ENCODE peak calls at places on chromosomes 7 and 10, in six cellular contexts. C is dorsolateral prefrontal cortex, Z is cardiac muscle cell, X is brain microvascular endothelial cell, R is A549, A is IMR-90. V is an unnamed sample.

GRCh38 chr7:129054438-129055293 is at the start of gene TNPO3:
- DNase-seq in C (peak; percentile 92), Z (peak; percentile 94), X (peak; percentile 84), R (peak; percentile 96), A (peak; percentile 88), V (peak; percentile 95)

GRCh38 chr10:25075825-25076224 is 59.4 kb downstream of the THNSL1 start:
- DNase-seq in C (no peak), Z (no peak), X (no peak), R (no peak), A (no peak), V (no peak)

GRCh38 chr7:71615017-71615416 is 483.1 kb downstream of the GALNT17 start:
- DNase-seq in C (no peak), Z (no peak), X (no peak), R (no peak), A (no peak), V (peak; percentile 21)

GRCh38 chr10:43208147-43209063 is 58.5 kb downstream of the RASGEF1A start:
- DNase-seq in C (no peak), Z (no peak), X (no peak), R (no peak), A (no peak), V (peak; percentile 7)

GRCh38 chr10:48594799-48595198 is 10.1 kb downstream of the ARHGAP22 start:
- DNase-seq in C (no peak), Z (no peak), X (no peak), R (no peak), A (no peak), V (no peak)

GRCh38 chr10:45594276-45595157 is 78.1 kb downstream of the ZFAND4 start:
- DNase-seq in C (peak; percentile 95), Z (peak; percentile 94), X (peak; percentile 71), R (peak; percentile 95), A (peak; percentile 89), V (peak; percentile 95)

GRCh38 chr7:70131807-70132565 is 533.7 kb downstream of the AUTS2 start:
- DNase-seq in C (no peak), Z (no peak), X (no peak), R (no peak), A (no peak), V (no peak)

GRCh38 chr7:100590077-100590737 is 4.1 kb downstream of the FBXO24 start:
- DNase-seq in C (no peak), Z (peak; percentile 56), X (no peak), R (no peak), A (no peak), V (no peak)

GRCh38 chr7:157302314-157302711 is 34.5 kb upstream of the DNAJB6 start:
- DNase-seq in C (peak; percentile 59), Z (no peak), X (no peak), R (peak; percentile 57), A (peak; percentile 33), V (no peak)

GRCh38 chr10:100021322-100021721 is 11.6 kb upstream of the DNMBP start:
- DNase-seq in C (no peak), Z (no peak), X (no peak), R (peak; percentile 52), A (no peak), V (no peak)

GRCh38 chr7:46468753-46469356 is 547.8 kb upstream of the IGFBP3 start:
- DNase-seq in C (no peak), Z (peak; percentile 57), X (no peak), R (peak; percentile 46), A (peak; percentile 35), V (peak; percentile 15)

GRCh38 chr7:50204576-50204975 is 99.9 kb upstream of the IKZF1 start:
- DNase-seq in C (no peak), Z (no peak), X (no peak), R (no peak), A (no peak), V (no peak)
- H3K4me3 ChIP-seq in C (no peak overlapping the region), Z (no peak overlapping the region), X (no peak overlapping the region), R (no peak overlapping the region), A (no peak overlapping the region), V (no peak overlapping the region)

DNA sequence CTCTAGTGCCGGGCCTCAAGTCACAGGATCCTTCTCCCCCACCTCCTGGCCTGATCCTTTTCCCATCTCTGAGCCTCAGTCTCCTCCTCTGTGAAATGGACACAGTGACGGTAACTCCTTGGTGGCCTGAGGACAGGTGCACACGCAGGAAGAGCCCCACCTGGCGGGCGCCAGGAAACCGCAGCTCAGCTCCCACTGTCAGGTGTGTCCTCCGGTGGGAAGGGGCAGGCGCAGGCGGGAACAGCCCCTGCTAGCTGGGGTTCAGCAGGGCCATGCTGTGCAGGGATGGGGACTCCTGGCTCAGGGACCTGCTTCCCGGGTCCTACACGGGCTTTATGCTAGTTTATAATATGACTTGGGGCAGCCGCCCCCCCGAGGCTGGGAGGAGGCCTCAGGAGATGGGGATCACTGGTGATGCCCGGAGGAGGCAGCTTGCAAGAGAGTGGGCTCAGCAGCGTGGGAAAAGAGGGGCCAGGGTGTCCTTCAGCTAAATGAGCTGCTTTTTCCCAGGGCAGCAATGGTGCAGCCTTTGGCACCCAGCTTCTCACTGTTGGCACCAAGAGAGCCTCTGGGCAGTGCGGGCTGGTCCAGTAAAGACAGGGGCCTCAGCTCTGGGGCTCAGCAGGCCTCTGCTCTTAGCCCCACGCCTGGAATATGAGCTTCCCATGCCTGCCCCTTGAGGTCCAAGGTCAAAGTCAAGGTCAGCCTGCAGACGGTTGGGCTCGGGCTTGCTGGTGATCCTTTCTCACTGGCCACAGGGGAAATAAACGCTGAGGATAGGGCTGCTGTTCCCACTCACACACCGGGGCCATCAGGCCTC is 68.0 kb upstream of the FAM20C start:
- DNase-seq in C (no peak), Z (no peak), X (no peak), R (no peak), A (no peak), V (no peak)
- TF ChIP-seq CTCF in C (no peak), Z (no peak), X (no peak), R (peak; percentile 7), A (no peak), V (no peak)

GRCh38 chr10:63780075-63780474 is 258.9 kb downstream of the REEP3 start:
- DNase-seq in C (no peak), Z (no peak), X (no peak), R (no peak), A (no peak), V (no peak)
- H3K27ac ChIP-seq in C (no peak overlapping the region), Z (no peak overlapping the region), X (no peak overlapping the region), R (no peak overlapping the region), A (no peak overlapping the region), V (no peak overlapping the region)

GRCh38 chr7:27169658-27170493 is 4.2 kb downstream of the HOXA10 start:
- DNase-seq in C (no peak), Z (no peak), X (no peak), R (peak; percentile 30), A (no peak), V (no peak)
- H3K4me3 ChIP-seq in C (no peak overlapping the region), Z (no peak overlapping the region), X (no peak overlapping the region), R (peak overlapping the region; percentile 55), A (no peak overlapping the region), V (no peak overlapping the region)

GRCh38 chr7:139600306-139600705 is 76.8 kb downstream of the CLEC2L start:
- DNase-seq in C (no peak), Z (no peak), X (no peak), R (peak; percentile 13), A (no peak), V (no peak)

GRCh38 chr7:139601176-139601575 is 77.7 kb downstream of the CLEC2L start:
- DNase-seq in C (no peak), Z (no peak), X (no peak), R (no peak), A (no peak), V (no peak)

GRCh38 chr7:139603896-139604295 is 80.4 kb downstream of the CLEC2L start:
- DNase-seq in C (no peak), Z (no peak), X (no peak), R (no peak), A (no peak), V (no peak)

GRCh38 chr7:139603282-139603681 is 79.8 kb downstream of the CLEC2L start:
- DNase-seq in C (no peak), Z (no peak), X (no peak), R (no peak), A (no peak), V (no peak)

GRCh38 chr7:139602143-139602722 is 78.7 kb downstream of the CLEC2L start:
- DNase-seq in C (no peak), Z (peak; percentile 63), X (peak; percentile 24), R (peak; percentile 56), A (peak; percentile 42), V (no peak)
- TF ChIP-seq CTCF in C (peak; percentile 67), Z (peak; percentile 49), X (peak; percentile 67), R (peak; percentile 69), A (peak; percentile 50), V (peak; percentile 49)

GRCh38 chr7:140314571-140315480 is 83.5 kb downstream of the SLC37A3 start:
- DNase-seq in C (peak; percentile 66), Z (no peak), X (peak; percentile 20), R (no peak), A (peak; percentile 18), V (no peak)

GRCh38 chr7:140316165-140316661 is 82.1 kb downstream of the SLC37A3 start:
- DNase-seq in C (peak; percentile 75), Z (peak; percentile 71), X (peak; percentile 66), R (peak; percentile 79), A (peak; percentile 73), V (no peak)

GRCh38 chr7:140317999-140318398 is 80.3 kb downstream of the SLC37A3 start:
- DNase-seq in C (no peak), Z (no peak), X (no peak), R (no peak), A (no peak), V (no peak)

GRCh38 chr7:140315498-140316164 is 82.7 kb downstream of the SLC37A3 start:
- DNase-seq in C (no peak), Z (no peak), X (no peak), R (no peak), A (no peak), V (peak; percentile 33)

DNA sequence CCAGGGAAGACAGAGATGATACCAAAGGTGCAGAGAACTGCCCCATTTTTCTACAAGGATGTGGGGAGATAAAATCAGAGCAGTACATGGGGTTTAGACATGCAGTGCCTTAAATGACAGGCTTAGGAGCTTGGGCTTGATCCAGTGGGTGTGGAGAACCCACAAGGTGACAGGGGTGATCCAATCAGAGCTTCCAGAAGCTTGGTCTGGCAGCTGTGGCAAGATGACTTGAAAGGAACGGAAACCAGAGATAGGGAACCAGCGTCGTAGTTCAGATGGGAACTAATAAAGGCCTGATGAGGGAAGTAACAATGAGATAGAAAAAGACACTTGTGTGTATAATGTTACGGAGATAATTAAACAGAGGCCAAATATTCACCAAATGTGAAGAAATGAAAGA is 80.7 kb downstream of the SLC37A3 start:
- DNase-seq in C (no peak), Z (no peak), X (no peak), R (no peak), A (no peak), V (no peak)
- H3K27ac ChIP-seq in C (no peak overlapping the region), Z (no peak overlapping the region), X (no peak overlapping the region), R (peak overlapping the region; percentile 71), A (no peak overlapping the region), V (no peak overlapping the region)

GRCh38 chr7:17947606-17948005 is 7.3 kb upstream of the SNX13 start:
- DNase-seq in C (no peak), Z (no peak), X (no peak), R (no peak), A (no peak), V (no peak)
- H3K4me3 ChIP-seq in C (no peak overlapping the region), Z (no peak overlapping the region), X (no peak overlapping the region), R (no peak overlapping the region), A (no peak overlapping the region), V (no peak overlapping the region)